ENCODE peak calls at places on chromosome 12, in seven cellular contexts. H, T, C, E, V, P and X are unnamed samples.

GRCh38 chr12:19833775-19834501 is 394.6 kb downstream of the AEBP2 start:
- DNase-seq in H (no peak), T (no peak), C (no peak), E (no peak), V (no peak), P (peak; percentile 32), X (no peak)

GRCh38 chr12:47905313-47905730 is 528 bp upstream of the VDR start:
- DNase-seq in H (no peak), T (no peak), C (no peak), E (no peak), V (peak; percentile 83), P (no peak), X (peak; percentile 76)

GRCh38 chr12:50572275-50572674 is 67.5 kb downstream of the DIP2B start:
- DNase-seq in H (no peak), T (no peak), C (no peak), E (peak; percentile 84), V (peak; percentile 44), P (peak; percentile 94), X (peak; percentile 42)

GRCh38 chr12:31849090-31849687 is 110.0 kb upstream of the RESF1 start:
- DNase-seq in H (peak; percentile 32), T (peak; percentile 54), C (no peak), E (no peak), V (no peak), P (peak; percentile 17), X (no peak)

GRCh38 chr12:102821149-102821548 is 95.9 kb downstream of the PAH start:
- DNase-seq in H (no peak), T (no peak), C (no peak), E (no peak), V (no peak), P (no peak), X (no peak)

GRCh38 chr12:121550974-121551631 is 29.7 kb downstream of the KDM2B start:
- DNase-seq in H (no peak), T (no peak), C (no peak), E (peak; percentile 99), V (no peak), P (no peak), X (no peak)

GRCh38 chr12:131092911-131093901 is 139.5 kb downstream of the ADGRD1 start:
- DNase-seq in H (no peak), T (no peak), C (no peak), E (no peak), V (no peak), P (no peak), X (no peak)

GRCh38 chr12:84172823-84173424 is 739.7 kb downstream of the SLC6A15 start:
- DNase-seq in H (no peak), T (no peak), C (no peak), E (no peak), V (no peak), P (no peak), X (no peak)

GRCh38 chr12:79691299-79692248 is 810 bp upstream of the PAWR start:
- DNase-seq in H (no peak), T (no peak), C (no peak), E (peak; percentile 39), V (peak; percentile 28), P (peak; percentile 79), X (peak; percentile 66)

GRCh38 chr12:71125515-71125914 is 32.3 kb downstream of the TSPAN8 start:
- DNase-seq in H (no peak), T (no peak), C (no peak), E (peak; percentile 47), V (no peak), P (no peak), X (no peak)

GRCh38 chr12:70885952-70886351 is 34.6 kb downstream of the PTPRR start:
- DNase-seq in H (no peak), T (no peak), C (no peak), E (no peak), V (peak; percentile 5), P (peak; percentile 24), X (no peak)

GRCh38 chr12:13203028-13203922 is 6.7 kb downstream of the EMP1 start:
- DNase-seq in H (no peak), T (no peak), C (no peak), E (no peak), V (no peak), P (no peak), X (no peak)

GRCh38 chr12:50174971-50175715 is 8.0 kb upstream of the CERS5 start:
- DNase-seq in H (peak; percentile 70), T (peak; percentile 58), C (no peak), E (peak; percentile 62), V (peak; percentile 83), P (peak; percentile 89), X (peak; percentile 29)

GRCh38 chr12:111297703-111298426 is 71.0 kb downstream of the PHETA1 start:
- DNase-seq in H (peak; percentile 29), T (no peak), C (no peak), E (no peak), V (no peak), P (no peak), X (no peak)

GRCh38 chr12:15699886-15700285 is 89.3 kb downstream of the EPS8 start:
- DNase-seq in H (no peak), T (no peak), C (no peak), E (no peak), V (no peak), P (no peak), X (no peak)
- H3K27ac ChIP-seq in H (no peak overlapping the region), T (peak overlapping the region; percentile 96), C (no peak overlapping the region), E (no peak overlapping the region), V (peak overlapping the region; percentile 25), P (peak overlapping the region; percentile 78), X (peak overlapping the region; percentile 53)

GRCh38 chr12:64696065-64696741 is 63.0 kb downstream of the GNS start:
- DNase-seq in H (peak; percentile 18), T (no peak), C (no peak), E (peak; percentile 28), V (peak; percentile 37), P (peak; percentile 66), X (peak; percentile 36)

GRCh38 chr12:64699504-64700115 is 59.6 kb downstream of the GNS start:
- DNase-seq in H (no peak), T (no peak), C (no peak), E (no peak), V (no peak), P (no peak), X (no peak)

GRCh38 chr12:64701283-64701682 is 57.9 kb downstream of the GNS start:
- DNase-seq in H (no peak), T (no peak), C (no peak), E (no peak), V (no peak), P (no peak), X (no peak)

GRCh38 chr12:64695550-64695949 is 63.7 kb downstream of the GNS start:
- DNase-seq in H (no peak), T (no peak), C (no peak), E (no peak), V (no peak), P (no peak), X (no peak)

GRCh38 chr12:64700532-64700931 is 58.7 kb downstream of the GNS start:
- DNase-seq in H (no peak), T (no peak), C (no peak), E (no peak), V (no peak), P (no peak), X (no peak)
- H3K27ac ChIP-seq in H (no peak overlapping the region), T (no peak overlapping the region), C (no peak overlapping the region), E (no peak overlapping the region), V (no peak overlapping the region), P (no peak overlapping the region), X (no peak overlapping the region)

GRCh38 chr12:51907864-51908425 is 641 bp downstream of the ACVRL1 start:
- DNase-seq in H (no peak), T (no peak), C (no peak), E (no peak), V (no peak), P (no peak), X (no peak)
- H3K27ac ChIP-seq in H (no peak overlapping the region), T (no peak overlapping the region), C (no peak overlapping the region), E (no peak overlapping the region), V (no peak overlapping the region), P (peak overlapping the region; percentile 4), X (no peak overlapping the region)

GRCh38 chr12:3698218-3698974 is 54.5 kb downstream of the CRACR2A start:
- DNase-seq in H (no peak), T (no peak), C (no peak), E (no peak), V (no peak), P (peak; percentile 87), X (peak; percentile 73)
- H3K27ac ChIP-seq in H (no peak overlapping the region), T (no peak overlapping the region), C (no peak overlapping the region), E (no peak overlapping the region), V (no peak overlapping the region), P (peak overlapping the region; percentile 83), X (peak overlapping the region; percentile 31)

DNA sequence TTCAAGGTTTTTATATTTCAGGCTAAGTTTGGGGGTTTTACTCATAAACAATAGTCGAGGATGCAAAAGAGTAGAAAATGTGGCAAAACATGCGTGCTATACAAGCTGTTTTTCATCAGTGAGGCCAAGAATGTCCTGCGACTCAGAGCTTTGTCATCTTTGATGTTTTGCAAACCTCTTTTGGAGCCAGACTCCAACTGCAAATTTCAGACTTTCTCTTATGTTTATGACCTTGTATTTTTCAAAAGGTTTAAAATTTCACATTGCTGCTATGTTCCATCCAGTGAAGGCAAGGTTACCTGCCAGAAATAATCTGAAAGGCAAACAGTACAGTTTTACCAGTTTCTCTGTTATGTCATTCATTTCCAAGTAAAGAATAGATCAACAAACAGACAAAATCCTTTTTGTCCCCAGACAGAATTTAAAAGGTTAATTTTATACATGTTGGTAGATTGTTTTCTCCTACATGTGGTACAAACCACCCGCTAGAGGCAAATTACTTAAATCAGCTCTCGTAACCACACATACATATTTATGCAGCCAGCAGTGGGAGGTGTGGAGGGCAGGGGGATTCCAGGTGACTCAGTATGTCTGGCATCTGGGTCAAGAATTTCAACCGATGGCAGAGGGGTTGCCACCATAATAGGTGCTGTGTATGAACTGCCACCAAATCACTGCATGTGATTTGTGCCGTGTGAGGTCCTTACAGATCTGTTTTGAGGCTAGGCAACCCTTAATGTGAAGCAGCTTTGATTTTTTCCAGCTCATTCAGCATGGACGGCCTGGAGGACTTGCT is 119.8 kb upstream of the CPM start:
- DNase-seq in H (no peak), T (peak; percentile 24), C (no peak), E (peak; percentile 91), V (peak; percentile 52), P (peak; percentile 73), X (peak; percentile 63)
- H3K27ac ChIP-seq in H (no peak overlapping the region), T (no peak overlapping the region), C (no peak overlapping the region), E (peak overlapping the region; percentile 75), V (peak overlapping the region; percentile 63), P (peak overlapping the region; percentile 78), X (no peak overlapping the region)

GRCh38 chr12:54376596-54377468 is 7.7 kb downstream of the ZNF385A start:
- DNase-seq in H (no peak), T (no peak), C (no peak), E (no peak), V (no peak), P (no peak), X (no peak)

GRCh38 chr12:54379401-54380201 is 4.9 kb downstream of the ZNF385A start:
- DNase-seq in H (peak; percentile 88), T (peak; percentile 74), C (peak; percentile 81), E (peak; percentile 79), V (peak; percentile 96), P (peak; percentile 81), X (peak; percentile 48)

GRCh38 chr12:54375258-54375579 is 9.3 kb downstream of the ZNF385A start:
- DNase-seq in H (no peak), T (no peak), C (no peak), E (no peak), V (no peak), P (no peak), X (no peak)

GRCh38 chr12:54378791-54379400 is 5.6 kb downstream of the ZNF385A start:
- DNase-seq in H (no peak), T (no peak), C (no peak), E (peak; percentile 29), V (peak; percentile 81), P (no peak), X (no peak)

GRCh38 chr12:54377797-54378515 is 6.6 kb downstream of the ZNF385A start:
- DNase-seq in H (no peak), T (no peak), C (no peak), E (no peak), V (no peak), P (no peak), X (no peak)
- H3K27ac ChIP-seq in H (no peak overlapping the region), T (no peak overlapping the region), C (no peak overlapping the region), E (no peak overlapping the region), V (no peak overlapping the region), P (no peak overlapping the region), X (peak overlapping the region; percentile 39)